ENCODE peak calls at places on chromosomes 11 and 22, in nine cellular contexts. One of them, this sample, is unnamed.

GRCh38 chr11:119417726-119418540 is 5.0 kb downstream of the THY1 start:
- DNase-seq in tibial nerve: no peak
- DNase-seq in AG04450: peak; percentile 80
- DNase-seq in aorta: no peak
- DNase-seq in body of pancreas: no peak
- DNase-seq in cardiac muscle cell: peak; percentile 80
- DNase-seq in gastrocnemius medialis: no peak
- DNase-seq in mesendoderm: peak; percentile 49
- DNase-seq in heart left ventricle: no peak
- DNase-seq in this sample: peak; percentile 31

GRCh38 chr11:118290923-118291322 is 13.6 kb upstream of the CD3E start:
- DNase-seq in tibial nerve: no peak
- DNase-seq in body of pancreas: peak; percentile 61
- DNase-seq in mesendoderm: peak; percentile 59
- DNase-seq in cardiac muscle cell: peak; percentile 31
- DNase-seq in aorta: no peak
- DNase-seq in gastrocnemius medialis: no peak
- DNase-seq in heart left ventricle: no peak
- DNase-seq in AG04450: no peak
- DNase-seq in this sample: no peak

GRCh38 chr22:28052818-28053217 is 133.8 kb upstream of the PITPNB start:
- DNase-seq in aorta: no peak
- DNase-seq in tibial nerve: no peak
- DNase-seq in AG04450: no peak
- DNase-seq in body of pancreas: no peak
- DNase-seq in gastrocnemius medialis: no peak
- DNase-seq in cardiac muscle cell: no peak
- DNase-seq in mesendoderm: no peak
- DNase-seq in heart left ventricle: no peak
- DNase-seq in this sample: no peak

GRCh38 chr11:70733327-70734325 is 335.3 kb downstream of the CTTN start:
- DNase-seq in body of pancreas: no peak
- DNase-seq in aorta: peak; percentile 46
- DNase-seq in mesendoderm: no peak
- DNase-seq in heart left ventricle: no peak
- DNase-seq in tibial nerve: no peak
- DNase-seq in AG04450: no peak
- DNase-seq in gastrocnemius medialis: no peak
- DNase-seq in cardiac muscle cell: no peak
- DNase-seq in this sample: no peak

GRCh38 chr11:64916040-64916847 is 765 bp downstream of the ATG2A start:
- DNase-seq in mesendoderm: peak; percentile 67
- DNase-seq in body of pancreas: no peak
- DNase-seq in aorta: peak; percentile 82
- DNase-seq in tibial nerve: no peak
- DNase-seq in heart left ventricle: peak; percentile 55
- DNase-seq in gastrocnemius medialis: peak; percentile 33
- DNase-seq in cardiac muscle cell: peak; percentile 53
- DNase-seq in AG04450: no peak
- DNase-seq in this sample: no peak

GRCh38 chr11:2912498-2912897 is 16.7 kb downstream of the PHLDA2 start:
- DNase-seq in heart left ventricle: no peak
- DNase-seq in mesendoderm: peak; percentile 92
- DNase-seq in AG04450: no peak
- DNase-seq in gastrocnemius medialis: no peak
- DNase-seq in body of pancreas: peak; percentile 90
- DNase-seq in cardiac muscle cell: peak; percentile 63
- DNase-seq in tibial nerve: no peak
- DNase-seq in aorta: no peak
- DNase-seq in this sample: peak; percentile 93

GRCh38 chr22:30344447-30345200 is 12.1 kb downstream of the SF3A1 start:
- DNase-seq in AG04450: no peak
- DNase-seq in heart left ventricle: no peak
- DNase-seq in gastrocnemius medialis: no peak
- DNase-seq in aorta: no peak
- DNase-seq in cardiac muscle cell: no peak
- DNase-seq in tibial nerve: no peak
- DNase-seq in body of pancreas: no peak
- DNase-seq in mesendoderm: no peak
- DNase-seq in this sample: no peak

GRCh38 chr22:24037851-24038765 is 27.0 kb downstream of the CABIN1 start:
- DNase-seq in gastrocnemius medialis: no peak
- DNase-seq in mesendoderm: no peak
- DNase-seq in tibial nerve: no peak
- DNase-seq in cardiac muscle cell: no peak
- DNase-seq in body of pancreas: no peak
- DNase-seq in aorta: no peak
- DNase-seq in AG04450: no peak
- DNase-seq in heart left ventricle: no peak
- DNase-seq in this sample: no peak

GRCh38 chr11:73321342-73322110 is 13.4 kb downstream of the ARHGEF17 start:
- DNase-seq in aorta: peak; percentile 84
- DNase-seq in gastrocnemius medialis: no peak
- DNase-seq in heart left ventricle: peak; percentile 80
- DNase-seq in AG04450: no peak
- DNase-seq in tibial nerve: no peak
- DNase-seq in cardiac muscle cell: peak; percentile 78
- DNase-seq in mesendoderm: no peak
- DNase-seq in body of pancreas: no peak
- DNase-seq in this sample: no peak

GRCh38 chr11:126459691-126460404 is 104.4 kb downstream of the ST3GAL4 start:
- DNase-seq in heart left ventricle: no peak
- DNase-seq in mesendoderm: no peak
- DNase-seq in gastrocnemius medialis: no peak
- DNase-seq in cardiac muscle cell: peak; percentile 81
- DNase-seq in aorta: no peak
- DNase-seq in AG04450: peak; percentile 84
- DNase-seq in tibial nerve: no peak
- DNase-seq in body of pancreas: no peak
- DNase-seq in this sample: no peak

GRCh38 chr22:41231369-41231768 is 9.4 kb downstream of the CHADL start:
- DNase-seq in tibial nerve: no peak
- DNase-seq in aorta: no peak
- DNase-seq in AG04450: no peak
- DNase-seq in body of pancreas: no peak
- DNase-seq in gastrocnemius medialis: no peak
- DNase-seq in heart left ventricle: no peak
- DNase-seq in cardiac muscle cell: no peak
- DNase-seq in mesendoderm: no peak
- DNase-seq in this sample: no peak

GRCh38 chr22:41237036-41237706 is 3.6 kb downstream of the CHADL start:
- DNase-seq in gastrocnemius medialis: no peak
- DNase-seq in cardiac muscle cell: no peak
- DNase-seq in aorta: no peak
- DNase-seq in heart left ventricle: no peak
- DNase-seq in tibial nerve: no peak
- DNase-seq in AG04450: no peak
- DNase-seq in body of pancreas: no peak
- DNase-seq in mesendoderm: no peak
- DNase-seq in this sample: no peak

GRCh38 chr22:41237707-41238569 is 2.8 kb downstream of the CHADL start:
- DNase-seq in cardiac muscle cell: peak; percentile 50
- DNase-seq in AG04450: no peak
- DNase-seq in tibial nerve: no peak
- DNase-seq in body of pancreas: peak; percentile 83
- DNase-seq in gastrocnemius medialis: peak; percentile 17
- DNase-seq in mesendoderm: peak; percentile 86
- DNase-seq in aorta: peak; percentile 86
- DNase-seq in heart left ventricle: peak; percentile 82
- DNase-seq in this sample: no peak

GRCh38 chr22:41238570-41239442 is 1.9 kb downstream of the CHADL start:
- DNase-seq in tibial nerve: no peak
- DNase-seq in aorta: no peak
- DNase-seq in heart left ventricle: no peak
- DNase-seq in mesendoderm: no peak
- DNase-seq in body of pancreas: no peak
- DNase-seq in AG04450: no peak
- DNase-seq in cardiac muscle cell: no peak
- DNase-seq in gastrocnemius medialis: no peak
- DNase-seq in this sample: no peak

GRCh38 chr22:41234815-41235687 is 5.7 kb downstream of the CHADL start:
- DNase-seq in mesendoderm: no peak
- DNase-seq in gastrocnemius medialis: no peak
- DNase-seq in cardiac muscle cell: no peak
- DNase-seq in heart left ventricle: no peak
- DNase-seq in AG04450: no peak
- DNase-seq in tibial nerve: no peak
- DNase-seq in body of pancreas: no peak
- DNase-seq in aorta: no peak
- DNase-seq in this sample: no peak
- H3K27ac ChIP-seq in mesendoderm: no peak overlapping the region
- H3K27ac ChIP-seq in gastrocnemius medialis: no peak overlapping the region
- H3K27ac ChIP-seq in cardiac muscle cell: no peak overlapping the region
- H3K27ac ChIP-seq in heart left ventricle: no peak overlapping the region
- H3K27ac ChIP-seq in AG04450: no peak overlapping the region
- H3K27ac ChIP-seq in tibial nerve: no peak overlapping the region
- H3K27ac ChIP-seq in body of pancreas: no peak overlapping the region
- H3K27ac ChIP-seq in aorta: no peak overlapping the region
- H3K27ac ChIP-seq in this sample: no peak overlapping the region

GRCh38 chr11:100220801-100221200 is 466.3 kb upstream of the ARHGAP42 start:
- DNase-seq in aorta: no peak
- DNase-seq in heart left ventricle: no peak
- DNase-seq in body of pancreas: no peak
- DNase-seq in tibial nerve: no peak
- DNase-seq in AG04450: no peak
- DNase-seq in gastrocnemius medialis: no peak
- DNase-seq in cardiac muscle cell: no peak
- DNase-seq in mesendoderm: no peak
- DNase-seq in this sample: no peak
- H3K27ac ChIP-seq in aorta: no peak overlapping the region
- H3K27ac ChIP-seq in heart left ventricle: no peak overlapping the region
- H3K27ac ChIP-seq in body of pancreas: no peak overlapping the region
- H3K27ac ChIP-seq in tibial nerve: no peak overlapping the region
- H3K27ac ChIP-seq in AG04450: no peak overlapping the region
- H3K27ac ChIP-seq in gastrocnemius medialis: no peak overlapping the region
- H3K27ac ChIP-seq in cardiac muscle cell: no peak overlapping the region
- H3K27ac ChIP-seq in mesendoderm: no peak overlapping the region
- H3K27ac ChIP-seq in this sample: no peak overlapping the region

DNA sequence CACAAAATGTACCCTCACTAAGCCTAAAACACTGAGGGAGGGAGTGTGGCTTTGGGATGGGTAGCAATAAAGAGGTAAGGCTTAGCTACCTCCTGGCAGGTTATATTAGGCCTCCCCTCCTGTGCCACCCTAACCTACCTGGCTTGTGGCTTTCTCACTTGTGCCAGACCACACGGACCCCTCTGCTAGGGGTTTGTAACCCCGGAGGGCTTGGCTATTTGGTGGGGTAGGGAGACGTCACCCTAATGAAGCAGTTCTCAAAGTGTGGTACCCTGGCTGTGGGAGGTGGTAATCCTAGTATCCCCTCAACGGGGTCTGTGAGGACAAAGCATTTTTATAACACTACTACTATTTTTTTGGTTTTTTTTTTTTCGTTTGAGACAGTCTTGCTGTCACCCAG is 9.0 kb upstream of the MCM5 start:
- DNase-seq in cardiac muscle cell: no peak
- DNase-seq in heart left ventricle: no peak
- DNase-seq in gastrocnemius medialis: no peak
- DNase-seq in AG04450: no peak
- DNase-seq in body of pancreas: no peak
- DNase-seq in aorta: no peak
- DNase-seq in mesendoderm: no peak
- DNase-seq in tibial nerve: no peak
- DNase-seq in this sample: no peak
- H3K27ac ChIP-seq in cardiac muscle cell: no peak overlapping the region
- H3K27ac ChIP-seq in heart left ventricle: no peak overlapping the region
- H3K27ac ChIP-seq in gastrocnemius medialis: no peak overlapping the region
- H3K27ac ChIP-seq in AG04450: no peak overlapping the region
- H3K27ac ChIP-seq in body of pancreas: no peak overlapping the region
- H3K27ac ChIP-seq in aorta: no peak overlapping the region
- H3K27ac ChIP-seq in mesendoderm: no peak overlapping the region
- H3K27ac ChIP-seq in tibial nerve: no peak overlapping the region
- H3K27ac ChIP-seq in this sample: no peak overlapping the region

DNA sequence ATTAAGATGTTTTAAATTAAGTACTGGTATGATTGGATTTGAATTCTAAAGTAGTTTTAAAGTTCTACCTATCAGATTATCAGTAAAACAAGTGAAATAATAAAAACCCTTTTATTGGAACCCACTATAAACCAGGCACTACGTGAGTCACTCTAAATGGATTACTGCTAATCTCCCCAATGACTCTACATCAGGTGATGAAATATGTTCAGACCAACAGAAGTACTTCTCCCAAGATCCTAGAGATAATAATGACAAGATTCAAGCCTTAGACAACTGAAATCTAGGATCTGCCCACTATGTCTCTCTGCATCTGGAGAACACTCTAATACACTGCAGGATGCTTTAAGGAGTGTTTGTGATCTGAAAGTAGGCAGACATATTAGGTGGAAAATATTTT is 652.1 kb upstream of the CHORDC1 start:
- DNase-seq in gastrocnemius medialis: no peak
- DNase-seq in body of pancreas: no peak
- DNase-seq in heart left ventricle: no peak
- DNase-seq in cardiac muscle cell: no peak
- DNase-seq in mesendoderm: no peak
- DNase-seq in aorta: no peak
- DNase-seq in tibial nerve: no peak
- DNase-seq in AG04450: no peak
- DNase-seq in this sample: peak; percentile 66
- H3K27ac ChIP-seq in gastrocnemius medialis: no peak overlapping the region
- H3K27ac ChIP-seq in body of pancreas: no peak overlapping the region
- H3K27ac ChIP-seq in heart left ventricle: no peak overlapping the region
- H3K27ac ChIP-seq in cardiac muscle cell: no peak overlapping the region
- H3K27ac ChIP-seq in mesendoderm: no peak overlapping the region
- H3K27ac ChIP-seq in aorta: no peak overlapping the region
- H3K27ac ChIP-seq in tibial nerve: no peak overlapping the region
- H3K27ac ChIP-seq in AG04450: no peak overlapping the region
- H3K27ac ChIP-seq in this sample: peak overlapping the region; percentile 67

DNA sequence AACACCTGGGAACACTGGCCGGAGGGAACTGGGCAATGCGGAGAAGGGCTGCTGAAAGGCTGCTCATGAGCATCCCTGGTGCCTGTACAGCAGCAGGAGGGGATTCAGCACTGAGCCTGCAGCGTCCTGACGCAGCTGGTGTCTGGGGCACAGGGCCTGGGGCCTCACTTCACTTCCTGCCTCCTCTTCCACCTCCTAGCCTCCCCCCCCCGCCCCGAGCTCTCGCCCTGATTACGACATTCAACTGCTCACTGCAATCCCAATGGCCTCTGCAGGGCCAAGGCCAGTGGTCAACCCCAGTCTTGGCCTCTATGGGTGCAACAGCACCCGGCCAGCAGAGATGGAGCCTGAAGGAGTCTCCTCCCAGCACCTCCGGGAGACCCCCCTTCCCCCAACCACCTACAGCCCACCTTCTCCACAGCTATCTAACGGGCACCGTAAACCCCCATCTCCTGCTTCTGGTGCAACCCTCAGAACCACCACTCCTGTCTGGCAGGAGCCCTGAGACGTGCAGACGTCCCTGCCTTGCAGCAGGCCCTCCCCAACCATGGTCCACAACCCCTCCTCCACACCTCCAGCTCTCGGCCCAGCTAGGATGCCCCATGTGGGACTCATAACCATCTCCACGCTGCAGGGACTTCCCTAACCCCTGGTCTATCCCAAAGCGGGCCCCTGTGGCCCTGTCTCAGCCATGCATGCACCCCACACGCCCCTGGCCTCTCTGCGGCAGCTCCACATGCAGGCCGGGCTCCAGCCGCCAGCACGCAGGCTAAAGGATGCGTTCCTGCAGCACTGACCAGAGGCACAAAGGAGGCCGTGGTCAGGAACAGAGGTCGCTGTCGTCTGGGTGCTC is 38.2 kb downstream of the BRD1 start:
- DNase-seq in AG04450: no peak
- DNase-seq in cardiac muscle cell: peak; percentile 70
- DNase-seq in gastrocnemius medialis: no peak
- DNase-seq in tibial nerve: peak; percentile 30
- DNase-seq in aorta: no peak
- DNase-seq in heart left ventricle: peak; percentile 70
- DNase-seq in mesendoderm: peak; percentile 12
- DNase-seq in body of pancreas: no peak
- DNase-seq in this sample: no peak
- H3K27ac ChIP-seq in AG04450: no peak overlapping the region
- H3K27ac ChIP-seq in cardiac muscle cell: no peak overlapping the region
- H3K27ac ChIP-seq in gastrocnemius medialis: peak overlapping the region; percentile 83
- H3K27ac ChIP-seq in tibial nerve: peak overlapping the region; percentile 80
- H3K27ac ChIP-seq in aorta: no peak overlapping the region
- H3K27ac ChIP-seq in heart left ventricle: peak overlapping the region; percentile 7
- H3K27ac ChIP-seq in mesendoderm: no peak overlapping the region
- H3K27ac ChIP-seq in body of pancreas: peak overlapping the region; percentile 38
- H3K27ac ChIP-seq in this sample: peak overlapping the region; percentile 37